ENCODE peak calls at places on chromosome 18, in five cellular contexts. S is Panc1, T is body of pancreas, I is pancreas, Z is gastrocnemius medialis. R is an unnamed sample.

GRCh38 chr18:58416704-58417683 is 211.9 kb downstream of the ALPK2 start:
- ATAC-seq in S (no peak), T (peak; percentile 52), I (peak; percentile 65), Z (no peak), R (no peak)

GRCh38 chr18:34039194-34039593 is 185.5 kb downstream of the NOL4 start:
- ATAC-seq in S (no peak), T (no peak), I (no peak), Z (no peak), R (no peak)

GRCh38 chr18:25144835-25145234 is 207.1 kb downstream of the ZNF521 start:
- ATAC-seq in S (no peak), T (no peak), I (no peak), Z (no peak), R (no peak)

GRCh38 chr18:11154369-11154982 is 5.1 kb upstream of the PIEZO2 start:
- ATAC-seq in S (no peak), T (no peak), I (peak; percentile 64), Z (no peak), R (no peak)

GRCh38 chr18:36531636-36532035 is 234.1 kb downstream of the FHOD3 start:
- ATAC-seq in S (no peak), T (no peak), I (no peak), Z (no peak), R (no peak)

GRCh38 chr18:22813648-22814328 is 119.3 kb upstream of the RBBP8 start:
- ATAC-seq in S (peak; percentile 88), T (peak; percentile 33), I (peak; percentile 87), Z (no peak), R (no peak)

GRCh38 chr18:48572402-48573126 is 33.7 kb downstream of the CTIF start:
- ATAC-seq in S (no peak), T (no peak), I (no peak), Z (no peak), R (no peak)

GRCh38 chr18:77191241-77191751 is 58.4 kb upstream of the GALR1 start:
- ATAC-seq in S (no peak), T (no peak), I (no peak), Z (no peak), R (no peak)

GRCh38 chr18:76588591-76589303 is 93.7 kb upstream of the ZNF516 start:
- ATAC-seq in S (peak; percentile 43), T (peak; percentile 15), I (peak; percentile 68), Z (no peak), R (no peak)

GRCh38 chr18:21167641-21168372 is 56.2 kb upstream of the ROCK1 start:
- ATAC-seq in S (no peak), T (peak; percentile 75), I (peak; percentile 97), Z (no peak), R (no peak)

GRCh38 chr18:46199515-46200147 is 95.4 kb downstream of the HAUS1 start:
- ATAC-seq in S (peak; percentile 90), T (peak; percentile 67), I (peak; percentile 87), Z (no peak), R (no peak)

GRCh38 chr18:45324489-45325111 is 290.7 kb upstream of the SLC14A2 start:
- ATAC-seq in S (no peak), T (peak; percentile 68), I (peak; percentile 65), Z (peak; percentile 75), R (peak; percentile 89)

GRCh38 chr18:14976736-14977430 is 228.9 kb downstream of the ANKRD30B start:
- ATAC-seq in S (peak; percentile 62), T (no peak), I (no peak), Z (no peak), R (no peak)
- H3K9me3 ChIP-seq in S (no peaks in the 10 kb centered on the region), T (no peaks in the 10 kb centered on the region), I (no peaks in the 10 kb centered on the region), Z (no peaks in the 10 kb centered on the region), R (no peaks in the 10 kb centered on the region)

DNA sequence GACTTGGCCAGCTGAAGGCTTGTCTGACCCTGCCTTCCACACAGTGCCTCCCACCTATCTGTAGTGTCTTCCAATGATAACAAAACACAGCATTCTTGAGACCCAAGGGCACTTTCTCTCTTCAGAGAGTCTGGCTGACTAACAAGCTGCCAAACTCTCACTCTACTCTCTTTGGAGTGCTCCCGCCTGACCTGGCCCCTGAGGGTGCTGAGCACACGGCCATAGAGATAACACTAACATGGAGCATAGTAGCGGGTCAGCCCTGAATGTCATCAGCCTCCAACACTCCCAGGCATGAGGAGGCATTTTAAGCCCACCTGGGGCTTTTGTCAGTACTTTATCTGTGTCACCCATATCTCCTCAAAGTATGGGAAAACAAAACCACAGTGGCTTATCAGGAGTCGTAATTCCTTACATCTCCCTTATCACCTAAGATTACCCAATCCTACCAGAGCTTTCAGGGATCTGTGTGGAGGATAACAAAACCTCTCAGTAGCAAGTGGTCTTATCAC is 160.3 kb upstream of the TCF4 start:
- ATAC-seq in S (no peak), T (no peak), I (no peak), Z (no peak), R (no peak)
- H3K9me3 ChIP-seq in S (no peaks in the 10 kb centered on the region), T (no peaks in the 10 kb centered on the region), I (no peaks in the 10 kb centered on the region), Z (no peaks in the 10 kb centered on the region), R (no peaks in the 10 kb centered on the region)

GRCh38 chr18:55950379-55951166 is 362.6 kb upstream of the TCF4 start:
- ATAC-seq in S (no peak), T (no peak), I (no peak), Z (no peak), R (no peak)

DNA sequence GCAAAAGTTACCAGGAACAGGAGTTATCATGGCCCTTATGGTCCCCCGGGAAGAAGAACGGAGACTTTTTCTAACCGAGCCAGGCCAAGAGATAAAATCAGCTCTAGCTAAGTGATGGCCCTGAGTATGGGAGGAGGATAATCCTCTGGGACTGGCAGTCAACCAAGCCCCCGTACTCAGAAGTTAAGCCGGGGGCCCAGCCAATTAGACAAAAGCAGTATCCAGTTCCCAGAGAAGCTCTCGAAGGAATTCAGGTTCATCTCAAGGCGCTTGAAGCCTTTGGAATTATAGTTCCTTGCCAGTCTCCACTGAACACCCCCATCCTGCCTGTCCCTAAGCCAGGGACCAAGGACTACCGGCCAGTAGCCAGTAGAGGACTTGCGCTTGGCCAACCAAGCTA is 365.3 kb upstream of the TCF4 start:
- ATAC-seq in S (no peak), T (no peak), I (no peak), Z (no peak), R (no peak)
- H3K9me3 ChIP-seq in S (no peaks in the 10 kb centered on the region), T (no peaks in the 10 kb centered on the region), I (no peaks in the 10 kb centered on the region), Z (no peaks in the 10 kb centered on the region), R (no peaks in the 10 kb centered on the region)

DNA sequence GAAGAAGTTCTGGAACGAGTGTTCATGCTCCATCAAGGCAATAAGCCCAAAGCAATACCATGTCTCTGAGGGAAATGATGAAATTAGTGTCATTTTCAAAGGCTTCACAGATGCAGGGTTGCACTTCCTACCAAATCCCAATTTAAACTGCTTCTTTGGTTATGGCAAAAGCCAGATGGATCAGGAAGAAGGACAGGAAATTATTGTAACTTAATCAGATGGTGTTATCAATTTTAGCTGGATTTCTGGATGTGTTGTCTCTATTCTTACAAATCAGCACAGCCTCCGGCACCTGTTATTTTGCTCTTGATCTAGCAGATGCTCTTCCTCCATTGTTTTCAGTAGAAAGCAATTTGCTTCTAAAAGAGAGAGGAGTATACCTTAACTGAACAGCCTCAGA is 693.4 kb downstream of the SOCS6 start:
- ATAC-seq in S (no peak), T (no peak), I (no peak), Z (no peak), R (no peak)
- H3K9me3 ChIP-seq in S (no peaks in the 10 kb centered on the region), T (no peaks in the 10 kb centered on the region), I (no peaks in the 10 kb centered on the region), Z (no peaks in the 10 kb centered on the region), R (peaks cover 14% of the 10 kb centered on the region)

GRCh38 chr18:1020731-1021344 is 116.2 kb downstream of the ADCYAP1 start:
- ATAC-seq in S (no peak), T (no peak), I (no peak), Z (no peak), R (no peak)

GRCh38 chr18:1017227-1017626 is 112.6 kb downstream of the ADCYAP1 start:
- ATAC-seq in S (no peak), T (no peak), I (no peak), Z (no peak), R (no peak)

GRCh38 chr18:1015777-1016176 is 111.1 kb downstream of the ADCYAP1 start:
- ATAC-seq in S (no peak), T (no peak), I (no peak), Z (no peak), R (no peak)

GRCh38 chr18:1017679-1018078 is 113.0 kb downstream of the ADCYAP1 start:
- ATAC-seq in S (no peak), T (no peak), I (no peak), Z (no peak), R (no peak)

GRCh38 chr18:1018211-1018651 is 113.6 kb downstream of the ADCYAP1 start:
- ATAC-seq in S (no peak), T (no peak), I (no peak), Z (no peak), R (no peak)
- H3K9me3 ChIP-seq in S (no peaks in the 10 kb centered on the region), T (no peaks in the 10 kb centered on the region), I (no peaks in the 10 kb centered on the region), Z (no peaks in the 10 kb centered on the region), R (no peaks in the 10 kb centered on the region)

DNA sequence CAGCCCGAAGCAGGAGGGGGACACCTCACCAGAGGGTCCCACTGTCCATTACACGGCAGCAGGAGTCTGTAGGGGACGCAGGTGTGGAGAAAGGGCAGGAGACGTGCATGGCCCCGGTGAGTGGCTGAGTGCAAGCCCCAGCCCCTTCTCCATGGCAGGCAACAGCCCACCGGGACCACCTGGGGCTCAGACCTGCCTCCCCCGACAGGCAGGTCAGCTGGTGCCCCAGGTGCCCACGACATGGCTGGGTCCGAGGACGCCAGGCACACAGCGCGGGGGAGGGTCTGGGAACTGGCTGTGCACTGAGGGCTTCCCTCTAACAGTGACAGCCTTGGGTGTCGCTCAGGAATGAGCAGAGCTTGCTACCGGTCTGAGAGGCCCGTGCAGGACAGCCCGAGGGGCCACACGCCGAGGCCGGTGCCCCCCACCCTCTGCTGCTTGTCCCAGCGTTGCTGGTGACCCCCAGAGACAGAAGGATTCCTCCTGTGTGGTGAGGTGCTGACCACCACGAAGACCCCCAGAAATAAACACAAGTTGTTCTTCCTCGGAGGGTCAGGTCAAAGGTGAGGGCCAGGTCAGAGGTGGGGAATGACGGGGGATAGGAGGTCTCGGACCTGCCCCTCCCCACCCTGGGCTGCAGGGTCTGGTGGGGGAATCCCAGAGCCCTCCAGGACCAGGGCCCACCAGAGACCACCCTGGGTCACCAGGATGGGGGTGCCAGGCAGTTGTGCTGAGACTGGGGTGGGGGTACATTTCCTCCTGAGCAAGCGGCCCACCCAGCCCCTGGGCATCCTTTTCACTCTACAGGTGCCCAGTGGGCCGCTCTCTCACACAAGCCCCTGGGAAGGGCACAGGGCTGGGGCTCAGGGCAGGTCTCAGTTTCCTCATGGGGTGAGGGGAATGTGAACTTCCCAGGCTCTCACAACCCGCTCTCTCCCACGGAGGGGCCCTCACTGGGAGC is 50.6 kb downstream of the SLC66A2 start:
- ATAC-seq in S (no peak), T (no peak), I (peak; percentile 17), Z (no peak), R (no peak)
- H3K9me3 ChIP-seq in S (peaks cover 27% of the 10 kb centered on the region), T (no peaks in the 10 kb centered on the region), I (no peaks in the 10 kb centered on the region), Z (no peaks in the 10 kb centered on the region), R (no peaks in the 10 kb centered on the region)

GRCh38 chr18:35303610-35304009 is 13.6 kb upstream of the ZSCAN30 start:
- ATAC-seq in S (no peak), T (no peak), I (no peak), Z (no peak), R (no peak)
- H3K9me3 ChIP-seq in S (peaks cover 79% of the 10 kb centered on the region), T (peaks cover 4% of the 10 kb centered on the region), I (peaks cover 3% of the 10 kb centered on the region), Z (peaks cover 18% of the 10 kb centered on the region), R (peaks cover 84% of the 10 kb centered on the region)

R was measured in gastroesophageal sphincter.